ENCODE peak calls at places on chromosomes 13 and 19, in eight cellular contexts. D is PC-3; B is psoas muscle; V is H54; P is activated CD4-positive, alpha-beta T cell treated with anti-CD3 and anti-CD28 coated beads, Interleukin-2, amount 50 U/mL, for 1 hour; M is AG04450; K is naive B cell; W is tibial artery. F is an unnamed sample.
A peak's percentile ranks its signal among the peaks of the same experiment; 100 is the strongest.

GRCh38 chr19:47608908-47609879 is at the start of gene BICRA:
- DNase-seq in D (peak; percentile 73), B (peak; percentile 94), V (peak; percentile 63), P (peak; percentile 79), M (peak; percentile 44), K (peak; percentile 83), W (peak; percentile 82), F (peak; percentile 85)

GRCh38 chr13:75299206-75299605 is 182.8 kb downstream of the TBC1D4 start:
- DNase-seq in D (no peak), B (no peak), V (no peak), P (no peak), M (no peak), K (no peak), W (no peak), F (no peak)

GRCh38 chr13:110266983-110267382 is 40.0 kb downstream of the COL4A1 start:
- DNase-seq in D (no peak), B (no peak), V (no peak), P (no peak), M (no peak), K (no peak), W (no peak), F (no peak)

GRCh38 chr19:29266603-29267002 is 53.7 kb upstream of the UQCRFS1 start:
- DNase-seq in D (no peak), B (no peak), V (no peak), P (no peak), M (no peak), K (no peak), W (no peak), F (no peak)

GRCh38 chr13:91078093-91078679 is 269.3 kb upstream of the MIR17HG start:
- DNase-seq in D (peak; percentile 21), B (no peak), V (no peak), P (no peak), M (no peak), K (no peak), W (no peak), F (no peak)

GRCh38 chr13:37701972-37702371 is 103.4 kb upstream of the POSTN start:
- DNase-seq in D (peak; percentile 50), B (no peak), V (peak; percentile 2), P (no peak), M (peak; percentile 90), K (no peak), W (peak; percentile 59), F (no peak)

GRCh38 chr19:43624933-43625332 is 5.5 kb upstream of the ZNF428 start:
- DNase-seq in D (no peak), B (peak; percentile 68), V (no peak), P (peak; percentile 90), M (no peak), K (peak; percentile 69), W (peak; percentile 26), F (peak; percentile 89)

GRCh38 chr13:36130542-36131214 is 504 bp downstream of the DCLK1 start:
- DNase-seq in D (no peak), B (peak; percentile 64), V (no peak), P (no peak), M (no peak), K (no peak), W (peak; percentile 45), F (no peak)

GRCh38 chr19:15934332-15935078 is at the start of gene CYP4F11:
- DNase-seq in D (peak; percentile 46), B (peak; percentile 59), V (peak; percentile 81), P (no peak), M (no peak), K (no peak), W (peak; percentile 65), F (no peak)